ENCODE peak calls at places on chromosomes 5 and 9, in four cellular contexts. M, E, W and O are unnamed samples.

GRCh38 chr9:72352911-72353388 is 12.1 kb downstream of the ZFAND5 start:
- DNase-seq in M (no peak), E (no peak), W (peak; percentile 28), O (no peak)

GRCh38 chr9:22257026-22257425 is 189.6 kb upstream of the DMRTA1 start:
- DNase-seq in M (no peak), E (no peak), W (no peak), O (no peak)

GRCh38 chr9:128214571-128215490 is 11.7 kb downstream of the DNM1 start:
- DNase-seq in M (peak; percentile 7), E (no peak), W (peak; percentile 60), O (no peak)

GRCh38 chr9:136107155-136107952 is 11.3 kb downstream of the TMEM250 start:
- DNase-seq in M (no peak), E (no peak), W (no peak), O (no peak)

GRCh38 chr9:88746744-88747398 is 211.9 kb downstream of the NXNL2 start:
- DNase-seq in M (no peak), E (no peak), W (peak; percentile 16), O (no peak)

GRCh38 chr5:90446961-90447360 is 27.6 kb downstream of the MBLAC2 start:
- DNase-seq in M (no peak), E (no peak), W (no peak), O (no peak)

GRCh38 chr9:126805546-126806262 is 864 bp downstream of the ZBTB43 start:
- DNase-seq in M (peak; percentile 87), E (peak; percentile 66), W (peak; percentile 88), O (peak; percentile 39)

GRCh38 chr9:37972346-37972745 is 68.4 kb upstream of the SLC25A51 start:
- DNase-seq in M (peak; percentile 76), E (no peak), W (peak; percentile 29), O (no peak)

GRCh38 chr5:140925806-140926205 is 293 bp upstream of the PCDHAC1 start:
- DNase-seq in M (no peak), E (no peak), W (peak; percentile 4), O (no peak)

GRCh38 chr5:146722361-146722779 is 156.2 kb downstream of the PPP2R2B start:
- DNase-seq in M (peak; percentile 11), E (no peak), W (peak; percentile 8), O (no peak)

GRCh38 chr9:130183133-130183762 is 11.0 kb downstream of the NCS1 start:
- DNase-seq in M (peak; percentile 62), E (peak; percentile 78), W (peak; percentile 92), O (no peak)

GRCh38 chr5:54704341-54704740 is 186.8 kb downstream of the SNX18 start:
- DNase-seq in M (no peak), E (no peak), W (no peak), O (no peak)

GRCh38 chr9:86591472-86591871 is 237.3 kb upstream of the TUT7 start:
- DNase-seq in M (no peak), E (peak; percentile 26), W (no peak), O (no peak)

GRCh38 chr9:101388507-101388993 is 3.7 kb upstream of the BAAT start:
- DNase-seq in M (no peak), E (no peak), W (no peak), O (no peak)

GRCh38 chr5:102823441-102823874 is 68.4 kb downstream of the PAM start:
- DNase-seq in M (peak; percentile 10), E (peak; percentile 14), W (peak; percentile 66), O (no peak)

GRCh38 chr9:112815868-112816267 is 65.3 kb downstream of the SNX30 start:
- DNase-seq in M (no peak), E (no peak), W (no peak), O (no peak)

GRCh38 chr9:91427873-91428272 is 4.2 kb upstream of the NFIL3 start:
- DNase-seq in M (peak; percentile 29), E (no peak), W (peak; percentile 89), O (no peak)

GRCh38 chr5:173567548-173567947 is 48.9 kb downstream of the BOD1 start:
- DNase-seq in M (no peak), E (peak; percentile 41), W (peak; percentile 48), O (no peak)

GRCh38 chr5:169029661-169030274 is 271.2 kb downstream of the SLIT3 start:
- DNase-seq in M (no peak), E (no peak), W (no peak), O (no peak)

GRCh38 chr9:134316444-134317160 is 9.7 kb upstream of the RXRA start:
- DNase-seq in M (no peak), E (no peak), W (no peak), O (no peak)

GRCh38 chr5:159956074-159956473 is 39.8 kb downstream of the ADRA1B start:
- DNase-seq in M (no peak), E (no peak), W (no peak), O (no peak)